ENCODE peak calls at places on chromosomes 3 and 15, in five cellular contexts. W is dorsolateral prefrontal cortex, U is GM12878, D is tibial artery, N is OCI-LY7. L is an unnamed sample.

GRCh38 chr3:194022052-194022451 is 113.9 kb upstream of the HES1 start:
- DNase-seq in N (no peak), D (no peak), U (no peak), W (no peak), L (no peak)

GRCh38 chr3:178353292-178353814 is 182.9 kb upstream of the KCNMB2 start:
- DNase-seq in D (no peak), U (no peak), N (no peak), W (no peak), L (no peak)

GRCh38 chr3:52249683-52250082 is 4.1 kb downstream of the PPM1M start:
- DNase-seq in U (no peak), D (no peak), W (no peak), N (no peak), L (no peak)

GRCh38 chr3:18302517-18302916 is 122.6 kb downstream of the SATB1 start:
- DNase-seq in W (no peak), N (no peak), U (no peak), D (no peak), L (no peak)

GRCh38 chr3:197297020-197297419 is 1.4 kb downstream of the DLG1 start:
- DNase-seq in W (no peak), D (no peak), N (peak), U (no peak), L (no peak)

GRCh38 chr15:64430000-64430735 is 30.2 kb upstream of the ZNF609 start:
- DNase-seq in U (peak), N (no peak), D (no peak), W (no peak), L (peak)

GRCh38 chr3:52183786-52184445 is 14.0 kb upstream of the ALAS1 start:
- DNase-seq in U (no peak), W (no peak), D (no peak), N (no peak), L (no peak)

GRCh38 chr3:179558742-179559364 is 3.9 kb upstream of the ACTL6A start:
- DNase-seq in N (peak), D (peak), W (peak), U (peak), L (peak)

GRCh38 chr3:126126811-126127431 is 43.0 kb upstream of the SLC41A3 start:
- DNase-seq in N (no peak), U (no peak), D (peak), W (peak), L (no peak)

GRCh38 chr15:67067930-67068542 is 2.6 kb downstream of the SMAD3 start:
- DNase-seq in D (no peak), N (no peak), W (no peak), U (no peak), L (no peak)

GRCh38 chr3:14353486-14353885 is 48.9 kb upstream of the SLC6A6 start:
- DNase-seq in W (no peak), D (no peak), U (no peak), N (no peak), L (no peak)

GRCh38 chr3:23824699-23825444 is 19.1 kb downstream of the UBE2E1 start:
- DNase-seq in D (no peak), W (no peak), U (no peak), N (no peak), L (no peak)

DNA sequence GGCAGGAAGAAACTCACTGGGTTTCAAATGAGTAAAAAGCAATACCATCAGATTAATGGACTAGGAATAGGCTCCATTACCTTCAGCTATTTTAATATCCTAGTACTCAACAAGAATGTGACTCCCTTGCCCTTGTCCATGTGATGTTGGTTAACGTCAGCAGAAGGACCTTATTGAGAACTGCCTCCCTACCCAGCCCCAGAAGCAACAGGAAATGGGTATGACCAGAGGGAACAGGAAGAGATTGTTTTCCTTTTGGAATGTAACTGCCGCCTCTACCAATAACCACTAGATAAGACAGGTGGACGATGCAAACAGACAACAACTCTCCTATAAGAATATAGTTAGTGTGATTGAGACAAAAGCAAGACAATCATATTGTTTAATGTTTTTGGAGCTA is 10.4 kb upstream of the MME start:
- DNase-seq in W (no peak), D (no peak), U (no peak), N (no peak), L (no peak)
- H3K27ac ChIP-seq in W (no peak), D (no peak), U (no peak), N (no peak), L (no peak)

DNA sequence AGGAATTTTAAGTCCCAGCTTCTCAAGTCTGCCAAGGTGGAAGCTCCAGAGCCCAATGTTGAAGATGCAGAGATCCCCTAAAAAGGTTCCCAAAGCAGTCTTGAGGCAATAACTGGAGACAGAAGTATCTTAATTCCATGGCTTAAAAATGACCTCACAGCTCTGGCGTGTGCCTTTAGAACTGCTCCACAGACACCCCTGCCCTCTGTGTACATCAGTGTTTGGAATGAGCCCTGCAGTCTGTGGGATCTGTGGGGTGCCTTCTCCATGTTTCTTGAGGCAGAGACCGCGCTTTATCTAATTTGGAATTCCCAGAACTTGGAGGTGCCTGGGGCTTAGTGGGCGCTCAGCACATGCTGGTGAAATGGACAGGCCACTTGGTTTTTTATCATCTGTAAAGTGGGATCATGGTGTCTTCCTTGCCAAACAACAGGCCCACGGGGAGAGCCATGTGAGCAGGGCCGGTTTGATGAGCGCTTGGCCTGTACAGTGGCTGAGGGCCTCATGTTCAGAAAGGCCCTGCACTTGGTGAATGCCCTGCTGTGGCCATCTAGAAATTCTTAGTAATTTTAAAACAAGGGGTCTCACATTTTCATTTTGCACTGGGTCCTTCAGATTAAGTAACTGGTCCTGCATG is 7.1 kb downstream of the ITGA11 start:
- DNase-seq in U (no peak), W (no peak), D (no peak), N (no peak), L (no peak)
- H3K27ac ChIP-seq in U (no peak), W (no peak), D (peak), N (no peak), L (no peak)

DNA sequence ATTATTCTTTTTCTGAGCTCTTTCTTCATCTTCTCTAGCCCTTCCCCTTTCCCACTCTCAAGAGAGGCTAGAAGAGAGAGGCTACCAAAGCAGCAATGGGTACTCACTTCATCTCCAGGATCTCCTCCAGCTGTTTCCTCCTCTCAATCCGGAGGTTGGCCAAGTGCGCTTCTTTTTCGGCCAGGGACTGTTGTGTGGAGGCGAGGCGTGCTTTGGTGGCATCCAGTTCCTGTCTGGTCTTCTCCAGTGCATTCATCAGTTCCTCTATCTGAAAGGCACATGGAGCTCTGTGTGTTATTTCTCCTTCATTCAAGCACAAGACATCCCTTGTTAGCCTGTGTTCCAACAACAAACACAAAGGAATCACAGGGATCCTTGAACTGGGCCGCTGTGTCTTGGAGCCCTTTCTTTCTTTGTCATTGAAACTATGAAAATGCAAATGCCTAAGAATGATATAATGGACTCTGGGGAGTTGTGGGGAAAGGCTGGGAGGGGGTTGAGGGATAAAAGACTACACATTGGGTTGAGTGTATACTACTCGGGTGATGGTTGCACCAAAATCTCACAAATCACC is 401.3 kb upstream of the WNT5A start:
- DNase-seq in U (no peak), D (no peak), W (no peak), N (no peak), L (peak)
- H3K27ac ChIP-seq in U (no peak), D (no peak), W (no peak), N (no peak), L (no peak)

DNA sequence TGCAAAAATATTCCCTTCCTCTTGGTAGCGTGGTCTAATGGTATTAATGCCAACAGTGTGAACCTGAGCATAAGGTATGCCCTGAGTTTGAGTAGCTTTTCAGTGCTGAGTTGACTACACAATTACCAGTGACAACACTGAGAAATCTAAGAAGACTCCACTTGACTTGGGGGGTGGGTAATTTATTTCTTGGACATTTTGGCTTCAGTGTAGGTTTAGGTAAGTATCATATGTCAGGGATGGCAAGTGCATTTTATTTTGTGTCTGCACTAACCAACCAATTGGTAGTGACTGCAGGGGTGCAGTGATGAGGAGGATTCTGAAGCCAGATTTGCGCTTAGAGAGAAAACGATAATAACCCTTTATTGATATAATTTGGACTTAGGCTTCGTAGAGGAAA is 52.8 kb downstream of the CGNL1 start:
- DNase-seq in D (no peak), N (no peak), W (no peak), U (no peak), L (no peak)
- H3K27ac ChIP-seq in D (no peak), N (no peak), W (peak), U (no peak), L (no peak)

DNA sequence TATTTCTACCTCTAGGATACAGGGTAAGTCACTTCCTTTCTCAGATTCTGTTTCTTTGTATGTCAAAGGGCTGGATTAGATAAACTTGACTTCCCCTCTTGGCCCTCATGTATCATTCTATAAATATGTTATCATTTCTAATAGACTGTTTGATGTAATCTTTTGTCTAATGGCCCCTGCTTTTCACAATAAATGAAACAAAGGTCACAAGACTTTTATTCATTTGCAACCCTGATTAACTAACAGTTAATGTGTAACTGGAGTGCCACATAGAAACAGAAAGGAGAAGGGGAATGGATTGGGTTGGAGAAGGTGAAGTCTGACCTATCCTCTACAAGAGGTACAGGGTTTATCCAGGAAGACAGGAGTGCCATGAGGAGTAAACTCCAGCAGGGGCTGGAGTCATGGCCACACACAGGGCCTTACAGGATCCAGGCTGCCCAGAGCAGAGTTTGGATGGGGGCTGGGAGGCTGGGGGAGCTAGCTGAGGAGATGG is 8.0 kb upstream of the B3GNT5 start:
- DNase-seq in N (no peak), D (no peak), W (no peak), U (no peak), L (no peak)
- H3K27ac ChIP-seq in N (no peak), D (no peak), W (peak), U (no peak), L (peak)